ENCODE peak calls at places on chromosome 15, in ten cellular contexts. R is HCT116, O is lung, D is A549, L is left ventricle myocardium inferior, F is body of pancreas, U is astrocyte of the spinal cord, B is tibial artery, A is ascending aorta, I is pancreas. J is an unnamed sample.

GRCh38 chr15:88450125-88450798 is 16.9 kb downstream of the MRPL46 start:
- DNase-seq in I (no peak), D (peak), O (peak), R (peak), F (peak), U (peak), L (peak), A (no peak), B (no peak), J (no peak)

GRCh38 chr15:74274485-74275038 is 38.4 kb downstream of the CCDC33 start:
- DNase-seq in B (no peak), D (no peak), R (no peak), U (no peak), O (no peak), A (no peak), L (no peak), I (peak), F (no peak), J (no peak)

GRCh38 chr15:38059665-38060064 is 125.2 kb downstream of the TMCO5A start:
- DNase-seq in I (no peak), U (peak), L (no peak), R (no peak), F (no peak), D (no peak), A (no peak), O (no peak), B (no peak), J (no peak)

GRCh38 chr15:38554354-38554753 is 10.3 kb downstream of the RASGRP1 start:
- DNase-seq in F (no peak), B (no peak), U (no peak), L (no peak), D (no peak), O (no peak), R (no peak), I (no peak), A (no peak), J (no peak)

GRCh38 chr15:38085104-38085503 is 150.7 kb downstream of the TMCO5A start:
- DNase-seq in L (no peak), U (no peak), B (no peak), D (no peak), R (no peak), O (no peak), F (no peak), I (no peak), A (no peak), J (no peak)

GRCh38 chr15:51251591-51251990 is 86.8 kb downstream of the CYP19A1 start:
- DNase-seq in B (no peak), L (no peak), I (no peak), U (no peak), A (no peak), O (no peak), D (no peak), R (no peak), F (no peak), J (no peak)

GRCh38 chr15:35545825-35546580 is at the start of gene DPH6:
- DNase-seq in U (peak), R (peak), D (peak), I (peak), L (peak), F (peak), B (peak), O (peak), A (peak), J (peak)

GRCh38 chr15:92400980-92401787 is 7.5 kb downstream of the ST8SIA2 start:
- DNase-seq in U (no peak), F (no peak), B (no peak), I (no peak), R (no peak), O (no peak), L (no peak), D (no peak), A (no peak), J (no peak)

GRCh38 chr15:29568840-29569532 is 253.3 kb downstream of the TJP1 start:
- DNase-seq in A (no peak), O (no peak), L (no peak), R (peak), U (no peak), I (peak), D (peak), B (no peak), F (peak), J (no peak)

GRCh38 chr15:23074684-23075083 is 35.3 kb upstream of the TUBGCP5 start:
- DNase-seq in U (peak), O (no peak), B (no peak), A (no peak), R (no peak), L (no peak), F (no peak), I (no peak), D (no peak), J (no peak)

GRCh38 chr15:91865903-91866302 is 12.4 kb downstream of the SLCO3A1 start:
- DNase-seq in O (no peak), D (no peak), F (no peak), I (no peak), L (no peak), B (no peak), U (no peak), R (no peak), A (no peak), J (no peak)

GRCh38 chr15:70863450-70864218 is 9.7 kb upstream of the LARP6 start:
- DNase-seq in L (no peak), D (peak), B (no peak), O (no peak), U (peak), F (no peak), R (peak), A (no peak), I (no peak), J (no peak)

GRCh38 chr15:60213377-60214010 is 184.3 kb downstream of the ANXA2 start:
- DNase-seq in B (no peak), L (no peak), D (no peak), U (no peak), I (no peak), O (no peak), R (no peak), A (no peak), F (no peak), J (no peak)

GRCh38 chr15:61141497-61142125 is 87.5 kb downstream of the RORA start:
- DNase-seq in A (no peak), D (no peak), O (no peak), F (no peak), U (no peak), I (no peak), R (no peak), L (no peak), B (no peak), J (no peak)

GRCh38 chr15:27042230-27042629 is 71.2 kb downstream of the GABRG3 start:
- DNase-seq in F (no peak), R (no peak), O (no peak), U (no peak), I (no peak), L (no peak), D (no peak), A (no peak), B (no peak), J (no peak)

GRCh38 chr15:88401972-88402656 is 65.1 kb downstream of the MRPL46 start:
- DNase-seq in U (no peak), F (no peak), B (no peak), L (peak), R (no peak), A (no peak), D (no peak), I (no peak), O (no peak), J (no peak)

GRCh38 chr15:85414495-85414894 is 34.1 kb downstream of the AKAP13 start:
- DNase-seq in F (no peak), R (no peak), D (no peak), I (no peak), B (no peak), L (no peak), U (peak), O (no peak), A (no peak), J (no peak)

GRCh38 chr15:80556694-80557367 is 138.3 kb upstream of the ABHD17C start:
- DNase-seq in I (no peak), U (peak), D (no peak), O (peak), L (no peak), R (no peak), A (no peak), B (no peak), F (no peak), J (no peak)

GRCh38 chr15:64702816-64703631 is 72.4 kb downstream of the RBPMS2 start:
- DNase-seq in O (peak), I (peak), L (peak), R (peak), D (peak), U (peak), A (peak), F (peak), B (peak), J (peak)
- H3K4me3 ChIP-seq in O (peak), I (peak), L (peak), R (peak), D (peak), U (peak), A (peak), F (peak), B (peak), J (peak)

DNA sequence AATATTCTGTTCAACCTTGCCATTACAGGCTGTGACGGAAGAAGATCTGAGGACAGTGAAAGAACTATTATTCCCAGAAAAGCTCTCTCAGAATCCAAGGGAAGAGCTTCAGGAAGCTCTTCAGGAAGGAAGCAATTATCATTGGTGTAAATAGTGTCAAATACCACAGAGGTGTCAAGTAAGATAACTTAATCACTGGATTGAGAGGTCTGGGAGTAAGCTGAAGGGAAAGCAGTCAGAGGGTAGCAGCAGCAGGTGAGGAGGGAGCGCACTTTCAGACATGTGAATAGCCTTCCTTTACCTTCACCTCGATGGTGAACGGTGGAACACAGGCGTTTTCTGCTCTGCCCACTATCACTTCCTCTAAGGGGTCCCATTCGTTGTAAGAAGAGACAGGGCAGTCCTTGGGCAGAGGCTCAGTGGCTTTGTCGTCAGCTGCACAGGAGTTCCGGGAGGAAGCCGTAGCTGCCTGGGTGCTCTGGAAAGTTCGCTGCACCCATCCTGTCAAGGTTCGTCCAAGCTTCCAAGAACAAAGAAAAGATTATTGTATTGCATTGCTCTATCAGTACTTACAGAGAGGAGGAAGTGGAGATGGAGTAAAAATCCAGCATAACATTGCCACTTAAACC is 1.9 kb downstream of the GATM start:
- DNase-seq in U (no peak), L (no peak), F (no peak), O (no peak), B (no peak), A (no peak), R (no peak), I (no peak), D (no peak), J (no peak)
- H3K4me3 ChIP-seq in U (no peak), L (peak), F (peak), O (no peak), B (peak), A (peak), R (no peak), I (peak), D (no peak), J (no peak)

GRCh38 chr15:62440731-62441130 is 275.6 kb upstream of the C2CD4B start:
- DNase-seq in R (no peak), U (no peak), O (no peak), D (no peak), L (no peak), A (no peak), F (no peak), B (no peak), I (no peak), J (no peak)

GRCh38 chr15:62446984-62447383 is 281.9 kb upstream of the C2CD4B start:
- DNase-seq in O (no peak), D (no peak), F (no peak), A (no peak), U (no peak), L (no peak), I (no peak), B (no peak), R (no peak), J (no peak)

GRCh38 chr15:62445244-62445643 is 280.2 kb upstream of the C2CD4B start:
- DNase-seq in F (no peak), R (no peak), U (peak), D (no peak), O (no peak), I (no peak), L (no peak), A (no peak), B (no peak), J (no peak)

GRCh38 chr15:62447742-62448141 is 282.7 kb upstream of the C2CD4B start:
- DNase-seq in L (peak), B (no peak), D (no peak), I (no peak), U (no peak), F (no peak), O (peak), A (no peak), R (no peak), J (no peak)

GRCh38 chr15:62444104-62445027 is 279.3 kb upstream of the C2CD4B start:
- DNase-seq in U (peak), D (no peak), A (peak), L (no peak), B (no peak), I (no peak), R (peak), F (no peak), O (no peak), J (peak)
- H3K4me3 ChIP-seq in U (no peak), D (no peak), A (no peak), L (no peak), B (no peak), I (no peak), R (no peak), F (no peak), O (no peak), J (no peak)

GRCh38 chr15:98421419-98422085 is 226.8 kb upstream of the IGF1R start:
- DNase-seq in D (peak), L (peak), R (peak), B (peak), A (peak), F (peak), U (peak), I (peak), O (peak), J (no peak)
- H3K4me3 ChIP-seq in D (peak), L (peak), R (no peak), B (peak), A (peak), F (no peak), U (no peak), I (peak), O (no peak), J (no peak)

DNA sequence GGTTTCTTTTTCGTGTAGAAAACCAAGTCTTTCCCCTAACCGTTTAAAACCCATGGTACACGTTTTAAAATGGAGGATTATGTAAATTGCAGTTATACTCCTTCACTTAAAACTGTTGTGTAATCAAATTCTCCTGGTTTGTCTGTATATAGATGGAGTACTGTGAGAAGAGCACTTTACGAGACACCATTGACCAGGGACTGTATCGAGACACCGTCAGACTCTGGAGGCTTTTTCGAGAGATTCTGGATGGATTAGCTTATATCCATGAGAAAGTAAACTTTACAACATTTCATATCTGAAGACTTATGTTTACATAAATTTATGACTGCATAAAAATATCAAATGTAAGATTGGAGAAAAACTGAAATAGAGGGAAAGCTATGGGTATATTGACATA is 51.1 kb downstream of the SRP14 start:
- DNase-seq in O (no peak), L (no peak), F (no peak), I (no peak), R (no peak), U (no peak), A (no peak), B (no peak), D (no peak), J (no peak)
- H3K4me3 ChIP-seq in O (no peak), L (no peak), F (no peak), I (no peak), R (no peak), U (no peak), A (no peak), B (no peak), D (no peak), J (no peak)

DNA sequence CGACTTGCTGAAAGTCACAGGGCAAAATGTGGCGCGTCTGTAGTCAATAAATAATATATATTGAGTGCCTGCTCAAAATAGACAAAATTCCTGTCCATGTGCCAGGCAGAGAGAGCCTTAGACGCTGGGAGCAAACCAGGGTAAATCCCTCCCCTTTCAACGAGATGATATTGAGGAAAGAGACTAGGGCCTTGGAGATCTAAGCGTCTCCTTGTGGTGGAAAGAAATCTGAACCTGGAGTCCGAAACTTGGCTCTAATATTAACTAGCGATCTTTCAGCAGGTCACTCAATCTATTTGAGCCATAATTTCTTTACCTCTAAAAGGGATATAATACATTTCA is 348 bp upstream of the DPP8 start:
- DNase-seq in F (no peak), I (no peak), D (no peak), L (no peak), O (no peak), R (no peak), B (no peak), A (no peak), U (no peak), J (no peak)
- H3K4me3 ChIP-seq in F (no peak), I (peak), D (peak), L (peak), O (no peak), R (peak), B (peak), A (peak), U (peak), J (peak)

DNA sequence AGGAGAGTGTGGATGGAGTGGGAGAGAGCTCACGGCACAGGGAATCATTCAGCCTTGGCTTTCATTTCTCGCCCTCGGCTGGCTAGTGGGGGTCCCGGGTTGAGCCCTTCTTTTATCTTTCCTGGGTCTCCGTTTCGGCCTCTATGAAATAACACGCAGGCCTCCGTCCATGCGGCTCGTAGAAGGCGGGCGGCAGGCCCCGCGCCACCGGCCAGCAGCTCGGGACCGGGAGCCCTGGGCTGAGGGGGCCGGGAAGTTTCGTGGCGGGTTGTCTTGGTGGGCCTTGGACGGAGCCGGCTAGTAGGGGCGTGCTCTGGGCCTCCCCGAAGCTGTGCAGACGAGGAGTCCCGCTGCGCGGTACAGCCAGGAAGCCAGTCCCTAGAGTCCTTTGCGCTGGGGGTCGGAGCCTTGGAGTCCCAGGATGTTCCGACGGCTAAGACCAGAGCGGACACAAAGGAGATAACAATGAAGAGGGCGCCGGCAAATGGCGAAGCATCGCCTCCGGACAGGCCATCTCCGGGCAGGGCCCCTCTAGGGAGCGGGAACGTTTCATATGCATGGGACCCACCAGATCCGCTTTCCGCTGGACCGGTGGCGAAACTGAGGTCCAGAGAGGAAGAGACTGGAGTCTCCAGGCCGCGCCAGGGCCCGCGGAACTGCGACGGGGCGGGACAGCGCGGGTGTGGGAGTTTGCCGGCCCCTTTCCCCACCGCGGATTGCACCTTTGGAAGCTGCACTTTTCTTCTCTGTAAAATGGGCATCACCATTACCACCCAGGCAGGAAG is 4.3 kb downstream of the RNU6-1 start:
- DNase-seq in I (no peak), U (no peak), D (no peak), A (no peak), B (peak), F (no peak), L (no peak), R (no peak), O (no peak), J (no peak)
- H3K4me3 ChIP-seq in I (peak), U (peak), D (no peak), A (peak), B (peak), F (no peak), L (peak), R (no peak), O (peak), J (peak)